ENCODE peak calls at places on chromosomes 13 and 19, in nine cellular contexts. A, S, Z, I, G, N, M, U and O are unnamed samples.

GRCh38 chr13:107170270-107170931 is 602.5 kb upstream of the ARGLU1 start:
- DNase-seq in A (no peak), S (no peak), Z (no peak), I (no peak), G (no peak), N (no peak), M (no peak), U (no peak), O (no peak)

GRCh38 chr13:75153834-75154233 is 328.1 kb downstream of the TBC1D4 start:
- DNase-seq in A (no peak), S (no peak), Z (no peak), I (no peak), G (no peak), N (no peak), M (peak), U (no peak), O (no peak)

GRCh38 chr13:56735537-56735942 is 405.2 kb upstream of the PRR20A start:
- DNase-seq in A (no peak), S (no peak), Z (no peak), I (peak), G (no peak), N (no peak), M (no peak), U (no peak), O (peak)

GRCh38 chr13:85828094-85828684 is 29.0 kb upstream of the SLITRK6 start:
- DNase-seq in A (no peak), S (no peak), Z (no peak), I (no peak), G (no peak), N (peak), M (peak), U (no peak), O (no peak)

GRCh38 chr13:58960909-58961308 is 1202.8 kb downstream of the DIAPH3 start:
- DNase-seq in A (no peak), S (no peak), Z (no peak), I (no peak), G (no peak), N (peak), M (peak), U (no peak), O (no peak)

GRCh38 chr13:32595306-32595705 is 9.1 kb downstream of the PDS5B start:
- DNase-seq in A (no peak), S (no peak), Z (no peak), I (no peak), G (no peak), N (no peak), M (no peak), U (no peak), O (no peak)

GRCh38 chr13:25973085-25973484 is 78.7 kb downstream of the SHISA2 start:
- DNase-seq in A (no peak), S (no peak), Z (no peak), I (no peak), G (no peak), N (no peak), M (no peak), U (no peak), O (no peak)

GRCh38 chr13:57877596-57877995 is 246.1 kb downstream of the PCDH17 start:
- DNase-seq in A (no peak), S (no peak), Z (no peak), I (no peak), G (no peak), N (no peak), M (no peak), U (no peak), O (no peak)

GRCh38 chr13:20702945-20703784 is at the start of gene IL17D:
- DNase-seq in A (no peak), S (no peak), Z (no peak), I (no peak), G (no peak), N (peak), M (peak), U (no peak), O (peak)

GRCh38 chr13:107960301-107960700 is 255.0 kb downstream of the LIG4 start:
- DNase-seq in A (no peak), S (no peak), Z (no peak), I (no peak), G (no peak), N (no peak), M (no peak), U (no peak), O (no peak)

GRCh38 chr13:97809576-97809975 is 143.9 kb upstream of the IPO5 start:
- DNase-seq in A (no peak), S (no peak), Z (no peak), I (no peak), G (no peak), N (no peak), M (peak), U (no peak), O (no peak)

GRCh38 chr19:51065221-51065960 is 499 bp upstream of the KLK13 start:
- DNase-seq in A (no peak), S (no peak), Z (no peak), I (no peak), G (no peak), N (no peak), M (peak), U (no peak), O (no peak)

GRCh38 chr13:55977436-55977835 is 1163.3 kb upstream of the PRR20A start:
- DNase-seq in A (no peak), S (no peak), Z (no peak), I (no peak), G (no peak), N (no peak), M (no peak), U (no peak), O (no peak)

GRCh38 chr19:56900573-56901097 is 60.1 kb upstream of the PEG3 start:
- DNase-seq in A (no peak), S (no peak), Z (no peak), I (no peak), G (no peak), N (no peak), M (peak), U (no peak), O (no peak)

GRCh38 chr13:91398413-91399188 is at the start of gene GPC5:
- DNase-seq in A (no peak), S (peak), Z (peak), I (peak), G (peak), N (peak), M (peak), U (peak), O (peak)

GRCh38 chr13:113317031-113317430 is 20.0 kb downstream of the LAMP1 start:
- DNase-seq in A (no peak), S (no peak), Z (no peak), I (no peak), G (no peak), N (no peak), M (no peak), U (no peak), O (no peak)

GRCh38 chr19:2099937-2100718 is 3.4 kb downstream of the IZUMO4 start:
- DNase-seq in A (no peak), S (no peak), Z (no peak), I (no peak), G (no peak), N (no peak), M (no peak), U (no peak), O (no peak)

DNA sequence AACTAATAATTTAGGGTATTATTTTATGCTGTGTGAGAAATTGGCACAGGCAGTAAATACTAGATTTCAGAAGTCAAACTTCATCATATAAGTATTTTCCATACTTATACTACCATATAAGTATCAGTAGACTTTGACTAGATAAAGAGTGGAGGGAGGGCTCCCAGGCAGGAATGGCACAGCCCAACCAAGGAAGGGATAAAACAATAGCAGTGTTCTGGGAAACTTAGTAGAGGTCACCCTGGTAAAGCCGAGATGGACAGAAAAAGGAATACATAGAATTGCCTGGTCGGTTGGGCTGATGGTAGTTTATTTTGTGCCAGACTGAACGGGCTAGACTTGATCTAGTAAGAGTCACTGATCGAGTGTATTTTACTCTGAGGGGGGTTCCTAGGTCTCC is 19.6 kb upstream of the KCTD4 start:
- DNase-seq in A (no peak), S (no peak), Z (no peak), I (no peak), G (no peak), N (no peak), M (no peak), U (no peak), O (no peak)
- TF ChIP-seq CTCF in A (no peak), S (no peak), Z (no peak), I (no peak), G (no peak), N (no peak), M (no peak), U (no peak), O (no peak)

DNA sequence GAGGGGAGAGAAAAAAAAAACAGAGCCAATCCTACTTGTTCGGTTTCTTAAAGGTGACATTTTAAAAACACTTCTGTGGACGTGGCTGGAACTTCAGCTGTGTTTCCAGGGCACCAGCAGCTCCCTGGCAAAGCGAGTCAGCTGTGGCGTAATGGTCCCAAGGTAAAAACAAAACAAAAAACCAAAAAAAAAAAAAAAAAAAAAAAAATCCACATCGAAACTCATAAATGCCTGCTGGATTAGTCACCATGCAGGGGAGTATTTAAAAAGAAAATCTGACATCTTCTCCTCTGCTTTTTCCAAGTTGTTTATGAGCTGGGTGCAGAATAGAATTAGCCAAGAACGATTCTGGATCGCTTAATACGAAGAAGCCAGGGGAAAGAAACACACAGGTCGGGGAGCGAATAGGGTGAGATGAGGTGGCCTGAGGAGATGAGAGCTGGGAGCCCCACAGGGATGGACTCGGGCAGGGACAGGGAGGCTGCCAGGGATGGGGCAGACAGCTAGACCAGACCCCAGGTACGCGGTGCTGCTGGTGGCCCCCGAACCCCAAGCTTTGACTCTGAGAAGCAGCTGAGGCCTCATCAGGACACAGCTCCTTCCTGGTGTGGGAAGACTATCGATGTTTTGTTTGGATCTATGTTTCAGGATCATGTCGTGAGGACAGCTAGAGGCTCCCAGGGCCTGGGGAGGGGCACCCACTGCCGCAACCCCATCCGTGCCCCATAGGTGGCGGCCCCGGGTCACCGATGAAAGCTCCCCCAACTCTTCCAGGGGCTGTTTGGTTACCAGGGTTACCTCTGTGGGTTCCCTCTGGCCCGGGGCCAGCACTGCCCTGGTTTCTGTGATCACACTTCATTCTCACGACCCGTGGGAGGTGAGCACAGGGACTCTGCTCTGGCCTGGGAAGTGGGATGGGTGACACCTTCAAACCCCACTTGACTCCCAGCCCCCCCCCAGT is 3.1 kb upstream of the CTXN1 start:
- DNase-seq in A (peak), S (peak), Z (peak), I (no peak), G (no peak), N (peak), M (peak), U (peak), O (no peak)
- TF ChIP-seq CTCF in A (peak), S (peak), Z (peak), I (no peak), G (peak), N (peak), M (peak), U (peak), O (peak)

GRCh38 chr13:35978607-35979316 is 152.4 kb downstream of the DCLK1 start:
- DNase-seq in A (no peak), S (no peak), Z (peak), I (peak), G (no peak), N (peak), M (peak), U (no peak), O (peak)
- TF ChIP-seq CTCF in A (peak), S (peak), Z (peak), I (peak), G (peak), N (peak), M (peak), U (peak), O (peak)

DNA sequence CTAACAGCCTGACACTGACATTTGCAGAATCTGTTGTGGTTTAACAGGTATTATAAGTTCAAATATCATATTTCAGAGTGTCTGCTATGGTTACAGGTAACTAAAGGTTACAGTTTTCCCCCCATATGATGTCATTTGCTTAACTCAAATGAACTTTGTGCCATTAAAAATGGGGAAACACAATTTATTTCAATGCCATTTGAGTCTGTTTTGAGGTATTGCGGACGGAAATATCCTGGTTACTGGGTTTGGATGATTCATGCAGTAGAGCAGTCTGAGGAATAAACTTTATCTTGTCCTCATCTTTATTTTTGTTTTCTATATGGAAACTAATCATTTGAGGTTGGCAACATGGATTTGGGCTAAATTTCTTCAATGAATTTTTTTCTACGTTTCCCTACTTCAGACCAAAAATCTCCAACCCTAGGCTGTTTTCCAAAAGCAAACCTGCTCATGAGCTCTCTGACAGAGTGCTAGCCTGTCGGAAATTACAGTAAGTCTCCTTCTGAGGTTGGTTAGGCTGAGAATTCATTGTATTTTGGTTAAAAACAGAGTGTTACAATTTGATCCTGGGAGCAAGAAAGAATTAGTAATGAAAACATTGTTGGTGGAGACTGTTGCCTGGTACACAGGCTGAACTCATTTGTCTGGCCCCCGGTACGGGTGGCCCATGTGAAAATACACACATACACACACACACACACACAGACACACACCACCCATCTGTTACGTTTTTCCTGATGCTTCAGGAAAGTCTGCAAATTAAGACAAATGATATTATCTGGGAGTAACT is 66.1 kb downstream of the AKAP11 start:
- DNase-seq in A (no peak), S (no peak), Z (no peak), I (no peak), G (no peak), N (no peak), M (no peak), U (no peak), O (no peak)
- TF ChIP-seq CTCF in A (no peak), S (no peak), Z (no peak), I (no peak), G (no peak), N (no peak), M (no peak), U (no peak), O (no peak)

DNA sequence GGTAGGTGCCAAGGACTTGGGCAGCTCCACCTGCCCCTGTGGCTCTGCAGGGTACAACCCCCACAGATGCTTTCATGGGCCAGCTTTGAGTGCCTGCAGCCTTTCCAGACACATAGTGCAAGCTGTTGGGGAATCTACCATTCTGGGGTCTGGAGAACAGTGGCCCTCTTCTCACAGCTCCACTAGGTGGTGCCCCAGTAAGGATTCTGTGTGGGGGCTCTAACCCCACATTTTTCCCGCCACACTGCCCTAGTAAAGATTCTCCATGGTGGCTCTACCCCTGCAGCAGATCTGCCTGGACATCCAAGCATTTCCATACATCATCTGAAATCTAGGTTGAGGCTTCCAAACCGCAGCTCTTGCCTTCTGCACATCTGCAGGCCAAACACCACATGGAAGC is 149.7 kb upstream of the FNDC3A start:
- DNase-seq in A (no peak), S (no peak), Z (no peak), I (no peak), G (no peak), N (no peak), M (no peak), U (no peak), O (no peak)
- TF ChIP-seq CTCF in A (no peak), S (no peak), Z (no peak), I (no peak), G (no peak), N (no peak), M (no peak), U (no peak), O (no peak)

DNA sequence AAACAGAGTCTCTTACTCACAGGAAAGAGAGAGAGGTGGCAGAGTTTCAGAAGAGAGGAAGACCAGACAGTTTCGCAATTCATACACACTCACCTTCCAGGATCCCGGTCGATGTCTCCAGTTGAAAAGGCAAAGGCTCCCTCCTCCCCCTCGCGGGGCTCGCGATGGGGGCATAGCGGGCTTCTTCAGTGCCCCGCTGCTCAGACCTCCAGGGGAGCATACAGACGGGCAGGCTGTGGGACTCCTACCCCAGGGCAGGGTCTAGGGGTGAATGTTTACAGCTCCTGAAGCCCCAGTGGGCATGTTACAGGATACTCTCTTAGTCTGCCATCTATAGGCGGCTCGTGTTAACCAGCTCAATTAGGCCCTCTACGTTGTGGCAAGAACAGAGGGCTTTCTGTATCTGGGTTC is 139.2 kb downstream of the SLITRK5 start:
- DNase-seq in A (no peak), S (no peak), Z (no peak), I (peak), G (no peak), N (peak), M (no peak), U (no peak), O (no peak)
- TF ChIP-seq CTCF in A (no peak), S (no peak), Z (no peak), I (no peak), G (no peak), N (peak), M (no peak), U (no peak), O (peak)